ENCODE peak calls at places on chromosomes 1 and 21, in seven cellular contexts. N is left ventricle myocardium superior, D is hypothalamus, F is progenitor cell of endocrine pancreas, K is DND-41, O is lower lobe of right lung, E is AG04450. W is an unnamed sample.

GRCh38 chr1:26858160-26858559 is 4.8 kb upstream of the SFN start:
- DNase-seq in N (no peak), D (no peak), F (no peak), K (no peak), O (no peak), E (no peak), W (no peak)

GRCh38 chr1:173050865-173051264 is at the start of gene TNFSF18:
- DNase-seq in N (no peak), D (no peak), F (no peak), K (peak), O (no peak), E (no peak), W (no peak)

GRCh38 chr1:50332941-50333594 is 90.2 kb downstream of the DMRTA2 start:
- DNase-seq in N (peak), D (no peak), F (peak), K (no peak), O (peak), E (no peak), W (no peak)

GRCh38 chr1:218813247-218813646 is 360.4 kb upstream of the LYPLAL1 start:
- DNase-seq in N (no peak), D (no peak), F (no peak), K (no peak), O (no peak), E (peak), W (peak)

GRCh38 chr1:201171063-201172036 is 17.1 kb upstream of the TMEM9 start:
- DNase-seq in N (peak), D (no peak), F (peak), K (no peak), O (peak), E (no peak), W (no peak)

GRCh38 chr21:33971492-33972013 is 55.9 kb upstream of the ATP5PO start:
- DNase-seq in N (no peak), D (no peak), F (no peak), K (no peak), O (no peak), E (no peak), W (peak)

GRCh38 chr1:53381790-53382401 is 54.0 kb upstream of the LRP8 start:
- DNase-seq in N (no peak), D (no peak), F (no peak), K (no peak), O (peak), E (peak), W (peak)

GRCh38 chr1:203643213-203644045 is 16.8 kb downstream of the ATP2B4 start:
- DNase-seq in N (no peak), D (no peak), F (no peak), K (no peak), O (no peak), E (no peak), W (no peak)

GRCh38 chr21:25515484-25516405 is 91.5 kb downstream of the MRPL39 start:
- DNase-seq in N (no peak), D (no peak), F (no peak), K (no peak), O (no peak), E (peak), W (peak)

GRCh38 chr1:24413350-24414163 is at the start of gene STPG1:
- DNase-seq in N (peak), D (no peak), F (peak), K (peak), O (peak), E (peak), W (peak)

GRCh38 chr21:44874497-44875331 is 1.2 kb upstream of the PTTG1IP start:
- DNase-seq in N (peak), D (no peak), F (no peak), K (peak), O (peak), E (no peak), W (peak)

GRCh38 chr1:153612111-153612754 is 704 bp downstream of the S100A16 start:
- DNase-seq in N (no peak), D (no peak), F (no peak), K (no peak), O (no peak), E (no peak), W (no peak)

GRCh38 chr1:244801246-244801645 is 34.2 kb upstream of the COX20 start:
- DNase-seq in N (no peak), D (peak), F (no peak), K (peak), O (no peak), E (no peak), W (peak)

GRCh38 chr1:50704126-50704525 is 255.9 kb downstream of the FAF1 start:
- DNase-seq in N (no peak), D (no peak), F (no peak), K (peak), O (no peak), E (peak), W (peak)

GRCh38 chr1:175186371-175187160 is 6.0 kb downstream of the KIAA0040 start:
- DNase-seq in N (no peak), D (no peak), F (no peak), K (no peak), O (no peak), E (no peak), W (no peak)

GRCh38 chr1:21861602-21862429 is 49.8 kb downstream of the LDLRAD2 start:
- DNase-seq in N (no peak), D (no peak), F (no peak), K (no peak), O (no peak), E (peak), W (peak)

W was measured in HT1080.